ENCODE peak calls at places on chromosomes 16 and 17, in seven cellular contexts. X is PC-3; E is CD8-positive, alpha-beta T cell; D is A549; W is psoas muscle; L is fibroblast of lung; R is ovary. B is an unnamed sample. For H3K4me1, the result is how much of the 10 kb centered on the place peaks cover.

GRCh38 chr17:3660311-3660891 is 8.0 kb downstream of the TAX1BP3 start:
- DNase-seq in R (peak), X (no peak), D (no peak), E (no peak), L (no peak), W (peak), B (no peak)

GRCh38 chr17:39601010-39601597 is 6.6 kb downstream of the NEUROD2 start:
- DNase-seq in E (no peak), D (no peak), R (no peak), W (no peak), X (no peak), L (no peak), B (no peak)

GRCh38 chr16:3494574-3494973 is 715 bp downstream of the C16orf90 start:
- DNase-seq in R (no peak), W (no peak), L (no peak), X (no peak), E (no peak), D (no peak), B (peak)

GRCh38 chr17:68794636-68795503 is 160.3 kb downstream of the ABCA8 start:
- DNase-seq in W (peak), E (no peak), L (peak), D (no peak), R (no peak), X (peak), B (no peak)

GRCh38 chr16:11677451-11677951 is 9.2 kb downstream of the SNN start:
- DNase-seq in L (peak), W (no peak), D (no peak), E (no peak), R (no peak), X (no peak), B (peak)

GRCh38 chr16:380837-381787 is 666 bp downstream of the PGAP6 start:
- DNase-seq in X (no peak), W (no peak), R (peak), L (no peak), E (no peak), D (no peak), B (peak)

GRCh38 chr17:15171433-15172047 is 93.6 kb downstream of the PMP22 start:
- DNase-seq in X (peak), W (peak), D (peak), E (no peak), L (peak), R (peak), B (peak)

GRCh38 chr16:53219795-53220194 is 165.0 kb downstream of the CHD9 start:
- DNase-seq in E (no peak), X (peak), D (peak), W (no peak), R (no peak), L (no peak), B (no peak)

GRCh38 chr17:82893779-82894178 is 54.0 kb upstream of the ZNF750 start:
- DNase-seq in R (no peak), E (no peak), X (no peak), D (no peak), L (no peak), W (peak), B (no peak)

GRCh38 chr17:59154721-59155438 is at the start of gene SKA2:
- DNase-seq in W (peak), D (peak), E (peak), R (peak), X (peak), L (no peak), B (peak)

GRCh38 chr17:10061131-10061581 is 137.2 kb downstream of the GAS7 start:
- DNase-seq in R (no peak), W (peak), E (no peak), D (no peak), X (no peak), L (no peak), B (no peak)

GRCh38 chr17:71511266-71511995 is 609.4 kb upstream of the SOX9 start:
- DNase-seq in L (no peak), E (no peak), X (no peak), D (no peak), R (no peak), W (no peak), B (no peak)

GRCh38 chr16:22317625-22318024 is 20.4 kb downstream of the POLR3E start:
- DNase-seq in E (no peak), R (no peak), X (no peak), L (no peak), D (no peak), W (no peak), B (peak)

GRCh38 chr16:59164461-59164860 is 430.3 kb upstream of the GOT2 start:
- DNase-seq in R (no peak), E (no peak), X (no peak), L (peak), D (peak), W (no peak), B (no peak)

GRCh38 chr17:72474740-72475477 is 354.1 kb downstream of the SOX9 start:
- DNase-seq in L (no peak), D (peak), E (no peak), X (no peak), W (no peak), R (no peak), B (no peak)

GRCh38 chr17:75693500-75694481 is 26.7 kb downstream of the SAP30BP start:
- DNase-seq in R (no peak), E (no peak), L (peak), D (peak), W (peak), X (peak), B (peak)

GRCh38 chr16:67872631-67873434 is at the start of gene EDC4:
- DNase-seq in L (peak), D (peak), W (peak), R (peak), E (peak), X (peak), B (peak)

GRCh38 chr16:85557083-85557975 is 55.8 kb upstream of the GSE1 start:
- DNase-seq in W (no peak), E (peak), R (no peak), D (peak), L (no peak), X (peak), B (peak)

GRCh38 chr16:50876263-50876662 is 134.4 kb downstream of the CYLD start:
- DNase-seq in R (no peak), D (no peak), E (no peak), X (no peak), W (no peak), L (no peak), B (no peak)

GRCh38 chr16:50093607-50094570 is 28.1 kb downstream of the HEATR3 start:
- DNase-seq in L (peak), E (no peak), D (no peak), X (no peak), W (peak), R (no peak), B (peak)

GRCh38 chr17:72950236-72950931 is 142.1 kb downstream of the SLC39A11 start:
- DNase-seq in X (no peak), W (no peak), D (no peak), E (no peak), L (no peak), R (no peak), B (no peak)

GRCh38 chr16:5885521-5885920 is 787.9 kb upstream of the EEF2KMT start:
- DNase-seq in R (no peak), L (peak), X (no peak), W (no peak), E (no peak), D (no peak), B (no peak)

GRCh38 chr16:11302977-11303376 is 21.8 kb upstream of the PRM1 start:
- DNase-seq in L (no peak), D (no peak), R (no peak), W (no peak), X (no peak), E (no peak), B (no peak)

GRCh38 chr17:82477934-82478333 is 19.4 kb downstream of the NARF start:
- DNase-seq in R (no peak), L (peak), E (no peak), W (no peak), D (no peak), X (no peak), B (no peak)

GRCh38 chr17:60586288-60586974 is 13.6 kb upstream of the PPM1D start:
- DNase-seq in E (no peak), D (peak), R (no peak), X (peak), W (no peak), L (no peak), B (no peak)

GRCh38 chr16:59604331-59604730 is 870.2 kb upstream of the GOT2 start:
- DNase-seq in D (no peak), L (no peak), R (no peak), X (peak), E (no peak), W (no peak), B (no peak)

GRCh38 chr16:10565167-10565566 is 15.2 kb downstream of the EMP2 start:
- DNase-seq in R (no peak), D (no peak), E (no peak), X (no peak), W (no peak), L (peak), B (no peak)

GRCh38 chr16:75238132-75238852 is 13.1 kb downstream of the BCAR1 start:
- DNase-seq in L (peak), X (no peak), R (peak), D (no peak), W (peak), E (no peak), B (peak)

GRCh38 chr16:3065069-3065741 is at the start of gene IL32:
- DNase-seq in W (no peak), X (peak), E (peak), L (peak), D (peak), R (peak), B (no peak)

GRCh38 chr16:75506567-75506966 is 11.3 kb upstream of the CHST6 start:
- DNase-seq in E (no peak), W (peak), D (peak), L (peak), X (peak), R (no peak), B (no peak)

GRCh38 chr17:44269795-44270320 is 1.9 kb upstream of the SLC4A1 start:
- DNase-seq in E (no peak), X (no peak), L (no peak), W (no peak), R (no peak), D (no peak), B (no peak)
- H3K27ac ChIP-seq in E (no peak), X (no peak), L (no peak), W (no peak), R (no peak), D (no peak), B (no peak)

GRCh38 chr17:78895322-78895721 is 7.7 kb downstream of the CEP295NL start:
- DNase-seq in W (peak), X (no peak), D (no peak), R (no peak), E (no peak), L (no peak), B (no peak)

GRCh38 chr17:78898075-78898836 is 4.7 kb downstream of the CEP295NL start:
- DNase-seq in R (no peak), D (no peak), W (no peak), E (no peak), L (no peak), X (no peak), B (no peak)

GRCh38 chr17:78896834-78897638 is 6.0 kb downstream of the CEP295NL start:
- DNase-seq in L (no peak), X (no peak), D (no peak), E (no peak), R (no peak), W (no peak), B (no peak)

GRCh38 chr17:78897639-78897996 is 5.4 kb downstream of the CEP295NL start:
- DNase-seq in W (no peak), R (no peak), D (no peak), X (no peak), E (no peak), L (no peak), B (no peak)

GRCh38 chr17:78896091-78896833 is 6.7 kb downstream of the CEP295NL start:
- DNase-seq in R (no peak), X (no peak), E (no peak), D (no peak), L (no peak), W (no peak), B (no peak)
- H3K4me1 ChIP-seq in R (half or more), X (under half), E (under half), D (under half), L (under half), W (under half), B (half or more)

DNA sequence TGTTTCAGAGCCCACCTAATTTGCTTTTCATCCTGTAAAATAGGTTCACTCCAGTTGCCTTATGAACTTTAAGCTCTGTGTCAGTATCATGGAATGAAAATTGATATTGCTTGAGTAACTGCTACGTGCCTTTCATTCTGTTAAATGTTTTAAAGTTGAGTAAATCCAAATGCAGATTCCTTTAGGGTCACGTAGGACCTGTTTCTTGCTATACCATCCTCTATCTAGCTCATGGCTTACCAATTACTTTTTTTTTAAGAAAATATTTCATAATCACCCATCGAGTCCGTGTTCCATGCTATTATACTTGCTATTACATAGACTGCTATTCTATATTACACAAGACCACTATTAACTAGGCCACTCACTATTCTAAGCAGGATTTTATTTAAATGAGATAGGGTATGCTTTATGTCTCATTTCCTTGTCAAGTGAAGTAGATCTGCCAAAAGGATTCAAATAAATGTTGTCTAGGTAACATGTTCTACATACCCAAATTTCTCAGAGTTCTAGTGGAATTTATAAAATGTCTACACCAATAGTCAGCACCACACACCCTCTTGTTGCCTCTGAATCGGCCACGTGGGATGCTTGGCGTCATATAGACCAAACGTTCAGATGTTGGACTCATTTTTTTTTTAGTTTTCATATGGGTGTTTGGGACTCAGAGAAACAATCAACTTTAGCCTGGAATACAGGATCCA is 11.9 kb downstream of the ANKFN1 start:
- DNase-seq in E (no peak), W (no peak), L (no peak), R (no peak), D (no peak), X (no peak), B (no peak)
- H3K27ac ChIP-seq in E (no peak), W (no peak), L (no peak), R (no peak), D (no peak), X (no peak), B (no peak)

GRCh38 chr16:1526608-1527555 is 6.6 kb upstream of the TMEM204 start:
- DNase-seq in D (no peak), E (peak), W (no peak), X (no peak), R (no peak), L (no peak), B (no peak)

GRCh38 chr16:1527836-1528811 is 5.3 kb upstream of the TMEM204 start:
- DNase-seq in W (peak), D (no peak), X (no peak), L (no peak), E (no peak), R (peak), B (no peak)

GRCh38 chr16:1530883-1531637 is 2.4 kb upstream of the TMEM204 start:
- DNase-seq in W (peak), E (no peak), D (no peak), X (no peak), L (no peak), R (no peak), B (no peak)

GRCh38 chr16:1530349-1530882 is 3.0 kb upstream of the TMEM204 start:
- DNase-seq in L (no peak), E (no peak), X (no peak), D (no peak), W (peak), R (no peak), B (no peak)

GRCh38 chr16:1528921-1529537 is 4.4 kb upstream of the TMEM204 start:
- DNase-seq in X (no peak), W (peak), E (no peak), D (no peak), R (no peak), L (no peak), B (no peak)
- H3K4me1 ChIP-seq in X (under half), W (under half), E (under half), D (under half), R (under half), L (under half), B (under half)

GRCh38 chr16:57284952-57285263 is 436 bp upstream of the PLLP start:
- DNase-seq in E (no peak), X (no peak), L (no peak), D (no peak), W (no peak), R (no peak), B (no peak)

GRCh38 chr16:57285379-57285778 is 907 bp upstream of the PLLP start:
- DNase-seq in L (no peak), R (no peak), D (no peak), X (no peak), E (no peak), W (no peak), B (no peak)

GRCh38 chr16:57283956-57284205 is 591 bp downstream of the PLLP start:
- DNase-seq in D (no peak), E (no peak), X (no peak), L (no peak), W (no peak), R (no peak), B (no peak)

GRCh38 chr16:57283214-57283955 is 1.1 kb downstream of the PLLP start:
- DNase-seq in E (no peak), X (no peak), W (no peak), D (no peak), L (no peak), R (no peak), B (peak)

GRCh38 chr16:57284206-57284951 is at the start of gene PLLP:
- DNase-seq in R (peak), D (peak), X (peak), E (peak), L (peak), W (peak), B (peak)
- H3K27ac ChIP-seq in R (no peak), D (peak), X (no peak), E (no peak), L (no peak), W (no peak), B (peak)

GRCh38 chr17:28042657-28042720 is at the start of gene NLK:
- DNase-seq in R (no peak), L (no peak), E (no peak), X (no peak), D (no peak), W (no peak), B (no peak)
- H3K4me1 ChIP-seq in R (under half), L (under half), E (under half), X (under half), D (under half), W (under half), B (under half)

GRCh38 chr16:23833960-23834685 is 1.7 kb upstream of the PRKCB start:
- DNase-seq in E (no peak), W (no peak), D (no peak), R (no peak), X (no peak), L (no peak), B (no peak)

GRCh38 chr16:23836404-23837291 is 865 bp downstream of the PRKCB start:
- DNase-seq in R (no peak), X (no peak), W (peak), E (peak), L (no peak), D (no peak), B (peak)

GRCh38 chr16:23836078-23836403 is 258 bp downstream of the PRKCB start:
- DNase-seq in W (no peak), E (peak), L (no peak), R (no peak), X (no peak), D (no peak), B (no peak)

GRCh38 chr16:23833504-23833903 is 2.3 kb upstream of the PRKCB start:
- DNase-seq in X (no peak), D (no peak), E (no peak), R (no peak), W (no peak), L (no peak), B (no peak)

GRCh38 chr16:23835390-23836077 is at the start of gene PRKCB:
- DNase-seq in D (peak), X (no peak), L (peak), R (peak), W (peak), E (peak), B (peak)
- H3K27ac ChIP-seq in D (peak), X (no peak), L (no peak), R (no peak), W (no peak), E (peak), B (no peak)

DNA sequence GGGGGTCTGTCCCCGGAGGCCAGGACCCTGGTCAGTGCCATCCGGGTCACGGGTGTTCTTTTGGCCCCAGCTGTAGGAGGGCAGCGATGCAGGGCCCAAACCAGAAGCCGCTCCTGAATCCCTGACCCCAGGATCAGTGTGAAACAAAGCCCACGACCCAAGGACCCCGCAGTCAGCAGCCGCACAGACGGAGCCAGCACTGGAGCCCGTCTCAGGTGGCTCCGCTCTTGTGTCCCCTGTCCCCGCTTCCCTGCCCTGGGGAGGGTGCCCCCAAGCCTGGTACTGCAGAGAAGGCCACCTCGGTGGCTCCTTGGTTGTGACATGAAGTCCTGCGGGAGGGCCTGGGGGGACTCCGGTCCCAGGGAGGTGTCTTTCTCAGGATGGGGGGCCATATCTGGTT is 33.5 kb downstream of the BAIAP2 start:
- DNase-seq in E (no peak), L (no peak), D (no peak), W (no peak), X (no peak), R (no peak), B (no peak)
- H3K4me1 ChIP-seq in E (under half), L (under half), D (under half), W (under half), X (under half), R (under half), B (under half)

GRCh38 chr16:46721885-46722284 is 26.3 kb downstream of the MYLK3 start:
- DNase-seq in X (no peak), L (no peak), D (no peak), R (no peak), E (no peak), W (no peak), B (no peak)
- H3K27ac ChIP-seq in X (no peak), L (no peak), D (no peak), R (no peak), E (no peak), W (no peak), B (no peak)

B was measured in upper lobe of right lung.